ENCODE peak calls at places on chromosomes 7 and 10, in five cellular contexts. One of them, this sample, is unnamed.

GRCh38 chr7:158264881-158265742 is 322.5 kb downstream of the PTPRN2 start:
- DNase-seq in lower lobe of right lung: peak
- DNase-seq in neural crest cell: no peak
- DNase-seq in Calu3: no peak
- DNase-seq in adrenal gland: no peak
- DNase-seq in this sample: no peak

GRCh38 chr10:30374353-30374752 is 25.3 kb upstream of the MTPAP start:
- DNase-seq in lower lobe of right lung: no peak
- DNase-seq in neural crest cell: no peak
- DNase-seq in adrenal gland: no peak
- DNase-seq in Calu3: no peak
- DNase-seq in this sample: no peak

GRCh38 chr7:78151229-78151628 is 352.7 kb downstream of the PHTF2 start:
- DNase-seq in lower lobe of right lung: no peak
- DNase-seq in adrenal gland: peak
- DNase-seq in neural crest cell: no peak
- DNase-seq in Calu3: no peak
- DNase-seq in this sample: no peak

GRCh38 chr10:124647421-124648130 is 96.6 kb downstream of the FAM53B start:
- DNase-seq in adrenal gland: peak
- DNase-seq in Calu3: peak
- DNase-seq in neural crest cell: no peak
- DNase-seq in lower lobe of right lung: peak
- DNase-seq in this sample: peak

GRCh38 chr10:121648078-121648477 is 49.8 kb upstream of the FGFR2 start:
- DNase-seq in adrenal gland: no peak
- DNase-seq in lower lobe of right lung: no peak
- DNase-seq in neural crest cell: no peak
- DNase-seq in Calu3: no peak
- DNase-seq in this sample: no peak

GRCh38 chr7:801940-802364 is 30.3 kb upstream of the SUN1 start:
- DNase-seq in adrenal gland: peak
- DNase-seq in lower lobe of right lung: peak
- DNase-seq in neural crest cell: no peak
- DNase-seq in Calu3: no peak
- DNase-seq in this sample: peak

GRCh38 chr10:30431435-30431911 is 2.5 kb upstream of the MAP3K8 start:
- DNase-seq in neural crest cell: no peak
- DNase-seq in adrenal gland: no peak
- DNase-seq in Calu3: peak
- DNase-seq in lower lobe of right lung: no peak
- DNase-seq in this sample: peak

GRCh38 chr10:47283848-47284247 is 16.1 kb upstream of the GDF10 start:
- DNase-seq in neural crest cell: no peak
- DNase-seq in Calu3: no peak
- DNase-seq in lower lobe of right lung: no peak
- DNase-seq in adrenal gland: peak
- DNase-seq in this sample: no peak

GRCh38 chr7:8128457-8129322 is 133.3 kb downstream of the ICA1 start:
- DNase-seq in lower lobe of right lung: no peak
- DNase-seq in adrenal gland: no peak
- DNase-seq in Calu3: no peak
- DNase-seq in neural crest cell: no peak
- DNase-seq in this sample: no peak

GRCh38 chr10:76830218-76830617 is 807.4 kb downstream of the KCNMA1 start:
- DNase-seq in Calu3: no peak
- DNase-seq in adrenal gland: no peak
- DNase-seq in neural crest cell: no peak
- DNase-seq in lower lobe of right lung: no peak
- DNase-seq in this sample: no peak

GRCh38 chr7:137936509-137937201 is 65.2 kb downstream of the CREB3L2 start:
- DNase-seq in neural crest cell: no peak
- DNase-seq in lower lobe of right lung: no peak
- DNase-seq in adrenal gland: no peak
- DNase-seq in Calu3: no peak
- DNase-seq in this sample: no peak
- TF ChIP-seq CTCF in neural crest cell: no peak
- TF ChIP-seq CTCF in lower lobe of right lung: no peak
- TF ChIP-seq CTCF in adrenal gland: no peak
- TF ChIP-seq CTCF in Calu3: no peak
- TF ChIP-seq CTCF in this sample: no peak

GRCh38 chr7:35286422-35286821 is 32.5 kb upstream of the TBX20 start:
- DNase-seq in neural crest cell: no peak
- DNase-seq in lower lobe of right lung: no peak
- DNase-seq in adrenal gland: no peak
- DNase-seq in Calu3: no peak
- DNase-seq in this sample: no peak

GRCh38 chr7:35286986-35287385 is 33.1 kb upstream of the TBX20 start:
- DNase-seq in neural crest cell: no peak
- DNase-seq in adrenal gland: no peak
- DNase-seq in lower lobe of right lung: no peak
- DNase-seq in Calu3: no peak
- DNase-seq in this sample: no peak

GRCh38 chr7:35285799-35286198 is 31.9 kb upstream of the TBX20 start:
- DNase-seq in Calu3: no peak
- DNase-seq in neural crest cell: no peak
- DNase-seq in lower lobe of right lung: no peak
- DNase-seq in adrenal gland: no peak
- DNase-seq in this sample: no peak

DNA sequence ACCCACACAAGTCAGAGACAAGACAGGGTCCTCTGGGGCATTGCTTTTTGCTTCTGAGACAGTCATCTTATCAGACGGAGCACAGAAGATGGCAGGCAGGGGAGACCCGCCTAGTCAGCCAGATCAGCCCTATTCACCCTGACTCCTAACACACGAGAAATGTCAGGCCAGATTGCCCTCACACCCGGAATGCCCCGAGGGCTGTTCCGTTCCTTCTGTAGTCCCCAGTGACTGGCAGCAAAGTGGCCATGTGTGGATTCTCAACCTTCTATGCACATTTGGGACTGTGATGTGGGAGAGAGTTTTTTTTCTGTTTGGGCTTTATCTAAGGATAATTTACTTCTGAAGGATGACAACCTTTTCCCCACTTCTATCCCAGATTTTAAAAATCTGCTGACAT is 35.5 kb upstream of the TBX20 start:
- DNase-seq in neural crest cell: no peak
- DNase-seq in lower lobe of right lung: no peak
- DNase-seq in Calu3: no peak
- DNase-seq in adrenal gland: peak
- DNase-seq in this sample: no peak
- TF ChIP-seq CTCF in neural crest cell: no peak
- TF ChIP-seq CTCF in lower lobe of right lung: no peak
- TF ChIP-seq CTCF in Calu3: no peak
- TF ChIP-seq CTCF in adrenal gland: no peak
- TF ChIP-seq CTCF in this sample: no peak

GRCh38 chr7:30770936-30771858 is at the start of gene MINDY4:
- DNase-seq in lower lobe of right lung: peak
- DNase-seq in Calu3: peak
- DNase-seq in neural crest cell: peak
- DNase-seq in adrenal gland: peak
- DNase-seq in this sample: peak
- TF ChIP-seq CTCF in lower lobe of right lung: peak
- TF ChIP-seq CTCF in Calu3: no peak
- TF ChIP-seq CTCF in neural crest cell: peak
- TF ChIP-seq CTCF in adrenal gland: no peak
- TF ChIP-seq CTCF in this sample: no peak

GRCh38 chr10:119198438-119198837 is 8.9 kb upstream of the GRK5 start:
- DNase-seq in neural crest cell: no peak
- DNase-seq in adrenal gland: peak
- DNase-seq in lower lobe of right lung: no peak
- DNase-seq in Calu3: peak
- DNase-seq in this sample: no peak
- TF ChIP-seq CTCF in neural crest cell: peak
- TF ChIP-seq CTCF in adrenal gland: no peak
- TF ChIP-seq CTCF in lower lobe of right lung: peak
- TF ChIP-seq CTCF in Calu3: no peak
- TF ChIP-seq CTCF in this sample: no peak

DNA sequence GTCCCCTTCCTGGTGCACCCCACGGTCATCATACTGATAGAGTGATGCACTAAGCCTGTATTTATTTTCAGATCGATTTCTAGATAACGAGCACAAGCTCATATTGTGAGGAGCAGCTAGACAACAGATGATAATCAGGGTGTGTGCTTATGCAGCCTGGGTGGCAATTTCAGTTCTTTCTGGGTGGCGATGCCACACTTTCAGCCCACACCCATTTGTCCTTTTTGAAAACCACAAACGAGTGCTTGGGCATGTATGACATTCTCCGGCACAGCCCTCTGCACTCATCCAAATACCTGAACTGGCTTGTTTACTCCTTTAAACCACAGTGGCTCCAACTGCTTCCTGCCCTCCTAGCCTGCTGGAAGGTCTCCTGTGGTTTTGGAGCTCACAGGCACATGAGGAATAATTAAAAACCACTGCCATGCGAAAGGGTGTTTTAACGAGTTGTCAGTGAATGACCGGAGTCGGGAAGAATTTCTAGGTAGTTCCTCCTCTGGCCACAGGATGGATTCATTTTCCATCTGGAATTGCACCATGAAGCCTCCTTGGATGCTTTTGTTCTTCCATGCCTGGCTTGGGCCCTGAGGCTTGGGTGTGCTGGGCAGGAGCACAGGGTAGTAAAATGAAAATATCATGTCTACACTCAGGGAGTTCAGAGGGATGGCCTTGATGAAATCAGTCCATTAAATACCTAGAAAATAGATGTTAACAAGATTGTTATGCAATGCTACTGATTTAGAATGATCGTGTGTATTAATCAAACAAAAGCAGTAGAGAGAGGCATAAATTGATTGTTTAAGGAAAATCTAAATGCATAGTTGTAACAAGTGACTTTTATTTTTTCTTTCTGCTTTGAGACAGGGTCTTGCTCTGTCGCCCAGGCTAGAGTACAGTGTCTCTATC is 52.4 kb upstream of the ITGB1 start:
- DNase-seq in lower lobe of right lung: no peak
- DNase-seq in Calu3: peak
- DNase-seq in neural crest cell: no peak
- DNase-seq in adrenal gland: no peak
- DNase-seq in this sample: no peak
- TF ChIP-seq CTCF in lower lobe of right lung: peak
- TF ChIP-seq CTCF in Calu3: peak
- TF ChIP-seq CTCF in neural crest cell: peak
- TF ChIP-seq CTCF in adrenal gland: peak
- TF ChIP-seq CTCF in this sample: peak

GRCh38 chr10:127813290-127813689 is 76.3 kb downstream of the FOXI2 start:
- DNase-seq in adrenal gland: no peak
- DNase-seq in Calu3: no peak
- DNase-seq in lower lobe of right lung: no peak
- DNase-seq in neural crest cell: no peak
- DNase-seq in this sample: no peak

DNA sequence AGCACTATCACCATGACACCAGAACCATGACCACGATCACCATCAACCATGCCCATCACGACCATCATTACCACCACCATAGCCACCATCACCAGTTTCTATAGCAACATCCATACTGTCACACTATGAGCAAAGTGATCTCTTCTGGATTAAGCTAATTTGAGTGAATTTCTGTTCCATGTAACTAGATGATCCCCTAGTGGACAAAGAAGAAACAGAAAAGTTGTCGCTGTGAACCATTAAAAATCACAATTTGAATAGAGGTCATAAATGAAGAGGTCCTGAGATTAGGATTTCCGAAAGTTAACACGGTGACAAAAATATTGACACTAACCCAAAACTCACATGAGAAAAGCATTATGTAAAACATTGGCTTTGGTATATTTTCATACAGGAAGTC is 77.6 kb downstream of the CLRN3 start:
- DNase-seq in neural crest cell: no peak
- DNase-seq in lower lobe of right lung: no peak
- DNase-seq in adrenal gland: no peak
- DNase-seq in Calu3: no peak
- DNase-seq in this sample: no peak
- TF ChIP-seq CTCF in neural crest cell: peak
- TF ChIP-seq CTCF in lower lobe of right lung: no peak
- TF ChIP-seq CTCF in adrenal gland: no peak
- TF ChIP-seq CTCF in Calu3: no peak
- TF ChIP-seq CTCF in this sample: no peak

GRCh38 chr10:119418401-119418800 is 124.1 kb downstream of the RGS10 start:
- DNase-seq in neural crest cell: no peak
- DNase-seq in adrenal gland: no peak
- DNase-seq in Calu3: no peak
- DNase-seq in lower lobe of right lung: no peak
- DNase-seq in this sample: no peak
- TF ChIP-seq CTCF in neural crest cell: no peak
- TF ChIP-seq CTCF in adrenal gland: no peak
- TF ChIP-seq CTCF in Calu3: no peak
- TF ChIP-seq CTCF in lower lobe of right lung: no peak
- TF ChIP-seq CTCF in this sample: no peak

GRCh38 chr7:103394566-103394965 is 47.1 kb downstream of the PSMC2 start:
- DNase-seq in Calu3: no peak
- DNase-seq in adrenal gland: no peak
- DNase-seq in lower lobe of right lung: no peak
- DNase-seq in neural crest cell: no peak
- DNase-seq in this sample: no peak

GRCh38 chr7:103395071-103395470 is 47.6 kb downstream of the PSMC2 start:
- DNase-seq in neural crest cell: no peak
- DNase-seq in Calu3: no peak
- DNase-seq in adrenal gland: no peak
- DNase-seq in lower lobe of right lung: no peak
- DNase-seq in this sample: no peak

GRCh38 chr7:103398488-103398887 is 47.5 kb downstream of the SLC26A5 start:
- DNase-seq in lower lobe of right lung: no peak
- DNase-seq in adrenal gland: no peak
- DNase-seq in Calu3: no peak
- DNase-seq in neural crest cell: no peak
- DNase-seq in this sample: no peak
- TF ChIP-seq CTCF in lower lobe of right lung: no peak
- TF ChIP-seq CTCF in adrenal gland: no peak
- TF ChIP-seq CTCF in Calu3: no peak
- TF ChIP-seq CTCF in neural crest cell: no peak
- TF ChIP-seq CTCF in this sample: no peak

GRCh38 chr7:119482209-119482608 is 790.8 kb upstream of the KCND2 start:
- DNase-seq in lower lobe of right lung: no peak
- DNase-seq in adrenal gland: no peak
- DNase-seq in Calu3: peak
- DNase-seq in neural crest cell: peak
- DNase-seq in this sample: no peak
- TF ChIP-seq CTCF in lower lobe of right lung: peak
- TF ChIP-seq CTCF in adrenal gland: no peak
- TF ChIP-seq CTCF in Calu3: peak
- TF ChIP-seq CTCF in neural crest cell: peak
- TF ChIP-seq CTCF in this sample: no peak

DNA sequence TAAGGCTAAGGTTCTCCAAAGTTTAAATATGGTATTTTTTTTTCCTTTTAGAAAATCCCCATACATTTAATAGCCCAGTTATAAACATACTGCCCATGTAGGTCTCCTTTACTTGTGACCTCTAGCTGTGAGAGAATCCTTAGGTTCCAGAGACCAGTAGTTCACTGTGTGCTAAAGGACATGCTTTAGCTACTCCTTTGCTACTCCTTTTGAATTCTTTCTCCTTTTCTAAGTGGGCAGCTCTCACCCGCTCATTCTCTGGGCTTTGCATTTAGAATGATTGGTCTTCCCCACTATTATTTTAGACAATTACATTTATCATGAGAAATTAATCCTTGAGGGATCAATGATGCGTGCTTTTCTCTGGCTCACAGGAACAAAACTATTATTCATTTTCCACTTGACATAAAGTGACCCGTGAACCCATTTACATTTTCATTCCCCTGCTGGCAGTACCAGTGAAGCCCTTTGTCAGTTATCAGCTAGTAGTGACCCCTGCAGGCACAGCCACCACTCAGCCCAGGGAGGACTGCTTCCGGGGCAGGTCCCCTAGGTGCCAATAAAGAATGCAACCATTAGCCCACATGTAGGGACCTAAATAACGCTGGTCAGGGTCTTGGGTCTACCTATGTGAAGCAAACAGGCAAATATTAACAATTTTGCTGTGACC is 844.3 kb downstream of the CNTNAP2 start:
- DNase-seq in lower lobe of right lung: no peak
- DNase-seq in adrenal gland: no peak
- DNase-seq in neural crest cell: no peak
- DNase-seq in Calu3: no peak
- DNase-seq in this sample: no peak
- TF ChIP-seq CTCF in lower lobe of right lung: no peak
- TF ChIP-seq CTCF in adrenal gland: no peak
- TF ChIP-seq CTCF in neural crest cell: no peak
- TF ChIP-seq CTCF in Calu3: no peak
- TF ChIP-seq CTCF in this sample: no peak

This sample was measured in colonic mucosa.